ENCODE peak calls at places on chromosome 6, in seven cellular contexts. J is posterior vena cava, A is fibroblast of lung, T is fibroblast of villous mesenchyme, D is spleen, R is upper lobe of right lung, U is glutamatergic neuron. Y is an unnamed sample.

GRCh38 chr6:111841822-111842221 is 31.4 kb downstream of the FYN start:
- DNase-seq in J (no peak), A (peak), T (no peak), D (peak), R (no peak), U (no peak), Y (peak)

GRCh38 chr6:93419304-93420162 is at the start of gene EPHA7:
- DNase-seq in J (peak), A (peak), T (peak), D (peak), R (peak), U (peak), Y (peak)

GRCh38 chr6:166597711-166598440 is 11.4 kb upstream of the RAMACL start:
- DNase-seq in J (no peak), A (no peak), T (no peak), D (peak), R (no peak), U (no peak), Y (no peak)

GRCh38 chr6:87151786-87152527 is 3.4 kb upstream of the ZNF292 start:
- DNase-seq in J (peak), A (peak), T (peak), D (peak), R (peak), U (peak), Y (peak)

GRCh38 chr6:6803180-6803978 is 214.9 kb downstream of the LY86 start:
- DNase-seq in J (no peak), A (no peak), T (no peak), D (peak), R (no peak), U (no peak), Y (no peak)

GRCh38 chr6:169164451-169164850 is 89.2 kb downstream of the THBS2 start:
- DNase-seq in J (no peak), A (no peak), T (no peak), D (no peak), R (no peak), U (no peak), Y (no peak)

GRCh38 chr6:34120953-34121675 is 24.8 kb downstream of the GRM4 start:
- DNase-seq in J (no peak), A (no peak), T (peak), D (no peak), R (no peak), U (no peak), Y (no peak)

GRCh38 chr6:132461958-132462357 is 51.0 kb downstream of the STX7 start:
- DNase-seq in J (no peak), A (no peak), T (no peak), D (no peak), R (no peak), U (no peak), Y (no peak)

GRCh38 chr6:73043446-73043845 is 181.8 kb downstream of the KHDC1L start:
- DNase-seq in J (no peak), A (no peak), T (no peak), D (no peak), R (no peak), U (no peak), Y (no peak)

GRCh38 chr6:111210074-111210729 is 122.9 kb downstream of the SLC16A10 start:
- DNase-seq in J (no peak), A (peak), T (peak), D (no peak), R (no peak), U (no peak), Y (peak)

GRCh38 chr6:105836889-105837288 is 249.2 kb upstream of the PRDM1 start:
- DNase-seq in J (no peak), A (no peak), T (no peak), D (no peak), R (no peak), U (no peak), Y (no peak)

GRCh38 chr6:35343092-35343834 is 905 bp downstream of the PPARD start:
- DNase-seq in J (peak), A (peak), T (peak), D (peak), R (peak), U (no peak), Y (peak)

GRCh38 chr6:2693191-2693590 is 57.5 kb downstream of the MYLK4 start:
- DNase-seq in J (no peak), A (no peak), T (no peak), D (no peak), R (no peak), U (no peak), Y (no peak)

GRCh38 chr6:11747021-11747420 is 31.6 kb downstream of the ADTRP start:
- DNase-seq in J (no peak), A (peak), T (no peak), D (no peak), R (no peak), U (no peak), Y (no peak)

GRCh38 chr6:52417675-52418111 is 2.4 kb upstream of the EFHC1 start:
- DNase-seq in J (no peak), A (peak), T (peak), D (no peak), R (no peak), U (no peak), Y (peak)

GRCh38 chr6:26270903-26271639 is 93.9 kb upstream of the BTN3A2 start:
- DNase-seq in J (peak), A (peak), T (peak), D (peak), R (peak), U (peak), Y (peak)

GRCh38 chr6:6330407-6330806 is 9.9 kb upstream of the F13A1 start:
- DNase-seq in J (no peak), A (no peak), T (no peak), D (no peak), R (no peak), U (no peak), Y (no peak)

GRCh38 chr6:23213193-23213592 is 643.8 kb downstream of the HDGFL1 start:
- DNase-seq in J (no peak), A (peak), T (peak), D (no peak), R (no peak), U (no peak), Y (no peak)

GRCh38 chr6:16751251-16751946 is 9.9 kb downstream of the ATXN1 start:
- DNase-seq in J (no peak), A (peak), T (no peak), D (no peak), R (no peak), U (no peak), Y (no peak)

GRCh38 chr6:90413867-90414266 is 117.2 kb upstream of the BACH2 start:
- DNase-seq in J (no peak), A (peak), T (peak), D (peak), R (no peak), U (peak), Y (no peak)

GRCh38 chr6:136191606-136192005 is 58.5 kb downstream of the MTFR2 start:
- DNase-seq in J (no peak), A (no peak), T (no peak), D (no peak), R (no peak), U (no peak), Y (no peak)

GRCh38 chr6:111844921-111845320 is 28.3 kb downstream of the FYN start:
- DNase-seq in J (no peak), A (peak), T (no peak), D (peak), R (no peak), U (no peak), Y (peak)

GRCh38 chr6:10403385-10404106 is 11.3 kb downstream of the TFAP2A start:
- DNase-seq in J (no peak), A (peak), T (peak), D (no peak), R (no peak), U (no peak), Y (no peak)

GRCh38 chr6:36699290-36699689 is 1.7 kb downstream of the RAB44 start:
- DNase-seq in J (no peak), A (no peak), T (no peak), D (peak), R (peak), U (no peak), Y (no peak)

GRCh38 chr6:25660512-25660911 is 8.5 kb downstream of the SCGN start:
- DNase-seq in J (no peak), A (peak), T (peak), D (no peak), R (no peak), U (no peak), Y (peak)

GRCh38 chr6:105994522-105995402 is 91.4 kb upstream of the PRDM1 start:
- DNase-seq in J (peak), A (peak), T (peak), D (peak), R (peak), U (peak), Y (peak)

GRCh38 chr6:44678252-44678935 is 290.9 kb downstream of the CDC5L start:
- DNase-seq in J (no peak), A (no peak), T (no peak), D (no peak), R (no peak), U (no peak), Y (no peak)

GRCh38 chr6:168247456-168248147 is 72.0 kb downstream of the DACT2 start:
- DNase-seq in J (no peak), A (no peak), T (peak), D (no peak), R (peak), U (peak), Y (no peak)

GRCh38 chr6:25279748-25280616 is 808 bp downstream of the CARMIL1 start:
- DNase-seq in J (peak), A (no peak), T (no peak), D (no peak), R (peak), U (peak), Y (no peak)

GRCh38 chr6:169869301-169869700 is 117.9 kb downstream of the ERMARD start:
- DNase-seq in J (peak), A (no peak), T (no peak), D (peak), R (peak), U (no peak), Y (no peak)

GRCh38 chr6:113375950-113376846 is 480.9 kb upstream of the MARCKS start:
- DNase-seq in J (no peak), A (peak), T (no peak), D (no peak), R (no peak), U (no peak), Y (peak)

GRCh38 chr6:133051264-133051663 is 189.9 kb upstream of the EYA4 start:
- DNase-seq in J (no peak), A (no peak), T (no peak), D (no peak), R (no peak), U (no peak), Y (no peak)

GRCh38 chr6:129623008-129623732 is 86.8 kb downstream of the ARHGAP18 start:
- DNase-seq in J (no peak), A (no peak), T (no peak), D (no peak), R (no peak), U (no peak), Y (peak)

GRCh38 chr6:27502508-27503435 is 29.9 kb upstream of the ZNF184 start:
- DNase-seq in J (no peak), A (peak), T (peak), D (peak), R (no peak), U (peak), Y (peak)

GRCh38 chr6:158711264-158711663 is 61.4 kb downstream of the SYTL3 start:
- DNase-seq in J (no peak), A (peak), T (peak), D (peak), R (no peak), U (no peak), Y (no peak)

GRCh38 chr6:23357185-23357745 is 768.8 kb upstream of the NRSN1 start:
- DNase-seq in J (no peak), A (no peak), T (no peak), D (no peak), R (no peak), U (no peak), Y (no peak)